ENCODE peak calls at places on chromosomes 12 and 14, in four cellular contexts. One of them, this sample, is unnamed.

GRCh38 chr12:1644523-1645438 is 15.8 kb downstream of the WNT5B start:
- DNase-seq in myocyte: peak; percentile 66
- DNase-seq in kidney tubule cell: no peak
- DNase-seq in DMS153: peak; percentile 58
- DNase-seq in this sample: no peak

GRCh38 chr12:6285063-6285477 is 25.4 kb upstream of the PLEKHG6 start:
- DNase-seq in myocyte: peak; percentile 73
- DNase-seq in kidney tubule cell: peak; percentile 75
- DNase-seq in DMS153: peak; percentile 46
- DNase-seq in this sample: no peak

GRCh38 chr14:87149583-87150354 is 843.2 kb downstream of the GALC start:
- DNase-seq in myocyte: no peak
- DNase-seq in kidney tubule cell: no peak
- DNase-seq in DMS153: no peak
- DNase-seq in this sample: no peak

GRCh38 chr12:56581418-56582145 is 48.5 kb downstream of the BAZ2A start:
- DNase-seq in myocyte: peak; percentile 36
- DNase-seq in kidney tubule cell: peak; percentile 81
- DNase-seq in DMS153: no peak
- DNase-seq in this sample: no peak

GRCh38 chr12:2231956-2232355 is 179.2 kb downstream of the CACNA1C start:
- DNase-seq in myocyte: no peak
- DNase-seq in kidney tubule cell: no peak
- DNase-seq in DMS153: no peak
- DNase-seq in this sample: no peak

GRCh38 chr14:69321601-69322330 is 61.8 kb downstream of the GALNT16 start:
- DNase-seq in myocyte: no peak
- DNase-seq in kidney tubule cell: no peak
- DNase-seq in DMS153: no peak
- DNase-seq in this sample: no peak

GRCh38 chr12:3046441-3047200 is 30.6 kb upstream of the TSPAN9 start:
- DNase-seq in myocyte: peak; percentile 82
- DNase-seq in kidney tubule cell: peak; percentile 59
- DNase-seq in DMS153: no peak
- DNase-seq in this sample: no peak

GRCh38 chr14:62592877-62593276 is 452.4 kb downstream of the KCNH5 start:
- DNase-seq in myocyte: no peak
- DNase-seq in kidney tubule cell: no peak
- DNase-seq in DMS153: no peak
- DNase-seq in this sample: no peak

This sample was measured in SHP77 treated with DMSO at 0.1 percent for 48 hours.